ENCODE peak calls at places on chromosomes 7 and 10, in four cellular contexts. One of them, this sample, is unnamed.

GRCh38 chr10:83871486-83872081 is 267.7 kb upstream of the GHITM start:
- DNase-seq in A549: peak
- DNase-seq in IMR-90: peak
- DNase-seq in HepG2: peak
- DNase-seq in this sample: peak

GRCh38 chr7:70676243-70676642 is 455.7 kb upstream of the GALNT17 start:
- DNase-seq in A549: no peak
- DNase-seq in IMR-90: no peak
- DNase-seq in HepG2: no peak
- DNase-seq in this sample: no peak

GRCh38 chr7:11437987-11438386 is 394.0 kb downstream of the THSD7A start:
- DNase-seq in A549: no peak
- DNase-seq in IMR-90: peak
- DNase-seq in HepG2: no peak
- DNase-seq in this sample: no peak

GRCh38 chr10:77501152-77501845 is 136.3 kb downstream of the KCNMA1 start:
- DNase-seq in A549: peak
- DNase-seq in IMR-90: peak
- DNase-seq in HepG2: no peak
- DNase-seq in this sample: no peak

GRCh38 chr7:28958235-28958945 is at the start of gene TRIL:
- DNase-seq in A549: no peak
- DNase-seq in IMR-90: peak
- DNase-seq in HepG2: no peak
- DNase-seq in this sample: no peak

GRCh38 chr10:42888504-42889095 is 106.0 kb downstream of the BMS1 start:
- DNase-seq in A549: no peak
- DNase-seq in IMR-90: no peak
- DNase-seq in HepG2: no peak
- DNase-seq in this sample: no peak

GRCh38 chr10:115937756-115938032 is 335.3 kb downstream of the GFRA1 start:
- DNase-seq in A549: no peak
- DNase-seq in IMR-90: no peak
- DNase-seq in HepG2: no peak
- DNase-seq in this sample: no peak

GRCh38 chr7:151167197-151167911 is at the start of gene GBX1:
- DNase-seq in A549: peak
- DNase-seq in IMR-90: no peak
- DNase-seq in HepG2: no peak
- DNase-seq in this sample: peak

GRCh38 chr10:102159051-102159597 is 6.9 kb downstream of the NOLC1 start:
- DNase-seq in A549: no peak
- DNase-seq in IMR-90: peak
- DNase-seq in HepG2: no peak
- DNase-seq in this sample: no peak

GRCh38 chr10:52632591-52632990 is 140.0 kb downstream of the MBL2 start:
- DNase-seq in A549: no peak
- DNase-seq in IMR-90: no peak
- DNase-seq in HepG2: no peak
- DNase-seq in this sample: no peak

GRCh38 chr10:89171263-89171872 is 35.7 kb downstream of the CH25H start:
- DNase-seq in A549: no peak
- DNase-seq in IMR-90: peak
- DNase-seq in HepG2: no peak
- DNase-seq in this sample: no peak

GRCh38 chr7:1105189-1105588 is 17.3 kb downstream of the GPER1 start:
- DNase-seq in A549: no peak
- DNase-seq in IMR-90: no peak
- DNase-seq in HepG2: no peak
- DNase-seq in this sample: no peak

GRCh38 chr10:97550336-97551149 is 22.0 kb upstream of the ANKRD2 start:
- DNase-seq in A549: no peak
- DNase-seq in IMR-90: no peak
- DNase-seq in HepG2: no peak
- DNase-seq in this sample: no peak

GRCh38 chr10:70779685-70780369 is 5.3 kb downstream of the TBATA start:
- DNase-seq in A549: no peak
- DNase-seq in IMR-90: no peak
- DNase-seq in HepG2: no peak
- DNase-seq in this sample: peak

GRCh38 chr10:129365767-129366400 is 101.2 kb upstream of the MGMT start:
- DNase-seq in A549: no peak
- DNase-seq in IMR-90: no peak
- DNase-seq in HepG2: no peak
- DNase-seq in this sample: peak

GRCh38 chr10:89837173-89838001 is 136.0 kb downstream of the KIF20B start:
- DNase-seq in A549: no peak
- DNase-seq in IMR-90: peak
- DNase-seq in HepG2: no peak
- DNase-seq in this sample: no peak

GRCh38 chr7:110157631-110158362 is 933.1 kb upstream of the LRRN3 start:
- DNase-seq in A549: no peak
- DNase-seq in IMR-90: peak
- DNase-seq in HepG2: no peak
- DNase-seq in this sample: no peak

GRCh38 chr7:99825451-99825850 is 2.4 kb upstream of the CYP3A43 start:
- DNase-seq in A549: no peak
- DNase-seq in IMR-90: no peak
- DNase-seq in HepG2: no peak
- DNase-seq in this sample: no peak

GRCh38 chr10:6301482-6302083 is 98.9 kb downstream of the PFKFB3 start:
- DNase-seq in A549: no peak
- DNase-seq in IMR-90: no peak
- DNase-seq in HepG2: no peak
- DNase-seq in this sample: no peak

GRCh38 chr7:113715981-113716870 is 202.6 kb downstream of the PPP1R3A start:
- DNase-seq in A549: no peak
- DNase-seq in IMR-90: no peak
- DNase-seq in HepG2: no peak
- DNase-seq in this sample: no peak

DNA sequence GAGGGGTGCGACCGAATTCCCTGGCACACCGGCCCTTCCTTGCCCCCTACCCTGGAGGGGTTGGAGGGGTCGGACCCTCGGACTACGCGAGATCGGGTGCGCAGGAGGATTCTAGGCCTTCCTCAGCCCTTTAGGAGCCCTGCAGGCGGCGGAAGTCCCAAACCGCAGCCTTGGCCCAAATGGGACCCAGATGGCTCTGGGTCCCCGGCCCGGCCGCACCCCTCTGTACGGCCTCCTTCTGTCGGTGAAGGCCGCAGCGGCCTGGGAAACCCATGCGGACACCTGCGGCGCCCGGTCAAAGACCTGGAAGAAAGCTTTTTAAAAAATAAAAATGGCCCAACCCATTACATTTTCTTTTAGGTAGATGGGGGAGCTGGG is 2.4 kb upstream of the VAX1 start:
- DNase-seq in A549: no peak
- DNase-seq in IMR-90: no peak
- DNase-seq in HepG2: no peak
- DNase-seq in this sample: no peak
- TF ChIP-seq MAZ in A549: no peak
- TF ChIP-seq MAZ in IMR-90: no peak
- TF ChIP-seq MAZ in HepG2: no peak
- TF ChIP-seq MAZ in this sample: no peak

GRCh38 chr7:23403970-23404369 is 66.3 kb downstream of the IGF2BP3 start:
- DNase-seq in A549: no peak
- DNase-seq in IMR-90: no peak
- DNase-seq in HepG2: no peak
- DNase-seq in this sample: no peak
- TF ChIP-seq MAZ in A549: no peak
- TF ChIP-seq MAZ in IMR-90: no peak
- TF ChIP-seq MAZ in HepG2: no peak
- TF ChIP-seq MAZ in this sample: no peak

GRCh38 chr10:4803822-4804221 is 22.2 kb upstream of the AKR1E2 start:
- DNase-seq in A549: no peak
- DNase-seq in IMR-90: no peak
- DNase-seq in HepG2: no peak
- DNase-seq in this sample: no peak

GRCh38 chr10:4802711-4803487 is 23.1 kb upstream of the AKR1E2 start:
- DNase-seq in A549: no peak
- DNase-seq in IMR-90: no peak
- DNase-seq in HepG2: no peak
- DNase-seq in this sample: no peak

GRCh38 chr10:4801405-4801804 is 24.6 kb upstream of the AKR1E2 start:
- DNase-seq in A549: no peak
- DNase-seq in IMR-90: no peak
- DNase-seq in HepG2: no peak
- DNase-seq in this sample: no peak

GRCh38 chr10:4806534-4806933 is 19.5 kb upstream of the AKR1E2 start:
- DNase-seq in A549: no peak
- DNase-seq in IMR-90: no peak
- DNase-seq in HepG2: no peak
- DNase-seq in this sample: no peak

GRCh38 chr10:4804505-4804904 is 21.5 kb upstream of the AKR1E2 start:
- DNase-seq in A549: no peak
- DNase-seq in IMR-90: peak
- DNase-seq in HepG2: no peak
- DNase-seq in this sample: no peak
- TF ChIP-seq MAZ in A549: no peak
- TF ChIP-seq MAZ in IMR-90: no peak
- TF ChIP-seq MAZ in HepG2: no peak
- TF ChIP-seq MAZ in this sample: no peak

DNA sequence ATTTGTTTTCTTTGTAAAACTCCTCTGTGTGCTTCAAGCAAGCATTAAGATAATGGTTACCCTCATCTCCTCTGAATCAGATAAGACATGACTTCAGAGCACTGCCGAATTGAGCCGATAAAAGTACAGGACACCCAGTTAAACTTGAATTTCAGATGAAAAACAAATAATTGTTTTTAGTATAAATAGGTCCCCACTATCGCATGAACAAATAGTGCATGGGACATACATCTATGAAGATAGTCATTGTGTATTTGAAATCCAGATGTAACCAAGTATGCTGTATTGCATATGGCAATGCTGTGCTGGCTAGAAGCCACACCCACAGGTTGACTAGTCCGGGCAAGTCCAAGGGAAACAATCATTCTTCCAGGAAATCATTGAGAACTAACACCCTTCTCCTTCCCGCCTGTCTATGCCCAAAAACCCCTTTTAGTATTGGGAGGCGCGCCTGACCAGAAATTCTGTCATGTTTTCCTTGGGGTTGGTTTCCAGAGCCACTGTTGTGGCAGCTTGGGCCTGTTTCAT is 12.6 kb upstream of the FGFR2 start:
- DNase-seq in A549: no peak
- DNase-seq in IMR-90: no peak
- DNase-seq in HepG2: no peak
- DNase-seq in this sample: no peak
- TF ChIP-seq MAZ in A549: no peak
- TF ChIP-seq MAZ in IMR-90: no peak
- TF ChIP-seq MAZ in HepG2: no peak
- TF ChIP-seq MAZ in this sample: no peak

GRCh38 chr10:82394987-82395386 is 520.0 kb downstream of the NRG3 start:
- DNase-seq in A549: no peak
- DNase-seq in IMR-90: no peak
- DNase-seq in HepG2: no peak
- DNase-seq in this sample: no peak

GRCh38 chr10:82396886-82397285 is 521.9 kb downstream of the NRG3 start:
- DNase-seq in A549: no peak
- DNase-seq in IMR-90: no peak
- DNase-seq in HepG2: no peak
- DNase-seq in this sample: no peak

GRCh38 chr10:82390866-82391658 is 516.1 kb downstream of the NRG3 start:
- DNase-seq in A549: no peak
- DNase-seq in IMR-90: no peak
- DNase-seq in HepG2: no peak
- DNase-seq in this sample: no peak

GRCh38 chr10:82392533-82392932 is 517.5 kb downstream of the NRG3 start:
- DNase-seq in A549: no peak
- DNase-seq in IMR-90: no peak
- DNase-seq in HepG2: no peak
- DNase-seq in this sample: no peak

GRCh38 chr10:82394122-82394521 is 519.1 kb downstream of the NRG3 start:
- DNase-seq in A549: no peak
- DNase-seq in IMR-90: no peak
- DNase-seq in HepG2: no peak
- DNase-seq in this sample: no peak
- TF ChIP-seq MAZ in A549: no peak
- TF ChIP-seq MAZ in IMR-90: no peak
- TF ChIP-seq MAZ in HepG2: no peak
- TF ChIP-seq MAZ in this sample: no peak

DNA sequence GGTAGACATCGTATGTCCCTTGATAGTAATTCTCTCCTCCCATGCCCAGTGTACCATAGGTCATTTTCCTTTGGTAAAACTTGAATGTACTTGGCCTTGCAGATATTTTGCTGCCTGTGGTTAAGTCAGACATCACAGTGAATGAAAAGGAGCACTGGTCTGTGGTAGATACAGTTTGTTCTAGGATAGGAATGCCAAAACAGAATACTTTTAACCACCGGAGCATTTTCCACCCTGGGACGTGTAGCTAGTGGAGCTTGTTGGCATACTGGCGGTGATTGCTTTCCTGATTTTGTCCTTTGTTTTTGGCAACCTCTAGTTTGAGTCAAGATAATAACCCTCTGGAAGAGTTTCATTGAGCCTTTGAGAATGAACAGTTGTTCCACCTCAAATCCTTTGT is 92.0 kb upstream of the BMPER start:
- DNase-seq in A549: no peak
- DNase-seq in IMR-90: no peak
- DNase-seq in HepG2: no peak
- DNase-seq in this sample: no peak
- TF ChIP-seq MAZ in A549: no peak
- TF ChIP-seq MAZ in IMR-90: no peak
- TF ChIP-seq MAZ in HepG2: no peak
- TF ChIP-seq MAZ in this sample: no peak